ENCODE peak calls at places on chromosomes 11 and 22, in five cellular contexts. O, T, S, M and A are unnamed samples.

GRCh38 chr11:59802639-59803176 is 7.9 kb downstream of the MRPL16 start:
- DNase-seq in O (peak), T (peak), S (peak), M (no peak), A (peak)

GRCh38 chr22:42258126-42258525 is 12.3 kb downstream of the TCF20 start:
- DNase-seq in O (no peak), T (no peak), S (no peak), M (no peak), A (no peak)

GRCh38 chr11:100941033-100941432 is 188.6 kb downstream of the PGR start:
- DNase-seq in O (no peak), T (no peak), S (no peak), M (no peak), A (no peak)

GRCh38 chr11:119493712-119494111 is 70.7 kb upstream of the THY1 start:
- DNase-seq in O (no peak), T (no peak), S (peak), M (no peak), A (peak)

GRCh38 chr22:45452565-45453449 is 39.3 kb downstream of the RIBC2 start:
- DNase-seq in O (no peak), T (no peak), S (no peak), M (no peak), A (peak)

GRCh38 chr11:38246451-38246850 is 1648.4 kb upstream of the RAG2 start:
- DNase-seq in O (no peak), T (no peak), S (no peak), M (no peak), A (no peak)

GRCh38 chr11:113261709-113262475 is 52.5 kb upstream of the TTC12 start:
- DNase-seq in O (no peak), T (no peak), S (no peak), M (no peak), A (peak)

GRCh38 chr11:117232911-117233409 is 489 bp downstream of the RNF214 start:
- DNase-seq in O (peak), T (no peak), S (no peak), M (no peak), A (no peak)

GRCh38 chr11:66112640-66113098 is 42.6 kb downstream of the PACS1 start:
- DNase-seq in O (no peak), T (peak), S (no peak), M (no peak), A (peak)

GRCh38 chr11:78069465-78069864 is 5.8 kb downstream of the THRSP start:
- DNase-seq in O (no peak), T (no peak), S (no peak), M (no peak), A (no peak)

GRCh38 chr11:8811571-8811970 is 99.4 kb upstream of the AKIP1 start:
- DNase-seq in O (no peak), T (no peak), S (no peak), M (no peak), A (peak)

GRCh38 chr11:18329196-18329870 is 7.0 kb downstream of the GTF2H1 start:
- DNase-seq in O (no peak), T (peak), S (peak), M (no peak), A (no peak)

GRCh38 chr22:37982938-37983859 is 1.2 kb downstream of the SOX10 start:
- DNase-seq in O (no peak), T (no peak), S (peak), M (no peak), A (no peak)

GRCh38 chr11:119084663-119085522 is at the start of gene HMBS:
- DNase-seq in O (peak), T (peak), S (peak), M (peak), A (peak)

GRCh38 chr11:123483465-123483864 is 53.4 kb downstream of the GRAMD1B start:
- DNase-seq in O (no peak), T (no peak), S (no peak), M (no peak), A (no peak)

GRCh38 chr11:11265994-11266606 is 87.0 kb downstream of the CSNK2A3 start:
- DNase-seq in O (peak), T (peak), S (peak), M (no peak), A (peak)

GRCh38 chr22:20463324-20464095 is 25.9 kb upstream of the SCARF2 start:
- DNase-seq in O (no peak), T (no peak), S (no peak), M (no peak), A (no peak)

GRCh38 chr22:22982616-22983015 is 87.7 kb upstream of the GNAZ start:
- DNase-seq in O (no peak), T (no peak), S (peak), M (no peak), A (no peak)

GRCh38 chr11:66371627-66372415 is at the start of gene SLC29A2:
- DNase-seq in O (peak), T (peak), S (peak), M (peak), A (no peak)

GRCh38 chr11:44916797-44917196 is 33.9 kb downstream of the TP53I11 start:
- DNase-seq in O (no peak), T (no peak), S (no peak), M (peak), A (no peak)

GRCh38 chr22:40624770-40625169 is 11.7 kb downstream of the MRTFA start:
- DNase-seq in O (no peak), T (no peak), S (no peak), M (no peak), A (no peak)

GRCh38 chr22:49951001-49951677 is 9.4 kb upstream of the PIM3 start:
- DNase-seq in O (no peak), T (no peak), S (no peak), M (no peak), A (peak)

GRCh38 chr11:103368151-103368550 is 258.9 kb downstream of the DYNC2H1 start:
- DNase-seq in O (no peak), T (no peak), S (no peak), M (no peak), A (no peak)

GRCh38 chr11:95918056-95918455 is 5.9 kb downstream of the MTMR2 start:
- DNase-seq in O (no peak), T (no peak), S (no peak), M (no peak), A (no peak)

GRCh38 chr11:8910662-8911039 is 338 bp upstream of the AKIP1 start:
- DNase-seq in O (no peak), T (no peak), S (no peak), M (no peak), A (no peak)

GRCh38 chr11:14973621-14974020 is 1.5 kb upstream of the CALCA start:
- DNase-seq in O (peak), T (no peak), S (no peak), M (no peak), A (peak)

GRCh38 chr11:119590651-119591308 is 138.2 kb downstream of the NECTIN1 start:
- DNase-seq in O (no peak), T (peak), S (peak), M (no peak), A (no peak)

GRCh38 chr22:20064545-20065262 is 15.3 kb upstream of the DGCR8 start:
- DNase-seq in O (no peak), T (no peak), S (no peak), M (no peak), A (no peak)

GRCh38 chr22:50138036-50138435 is 32.5 kb upstream of the PANX2 start:
- DNase-seq in O (no peak), T (no peak), S (no peak), M (no peak), A (no peak)

GRCh38 chr11:88779551-88779950 is 286.2 kb downstream of the GRM5 start:
- DNase-seq in O (no peak), T (peak), S (no peak), M (no peak), A (peak)

GRCh38 chr22:44880588-44881245 is 128.3 kb downstream of the ARHGAP8 start:
- DNase-seq in O (no peak), T (no peak), S (no peak), M (no peak), A (no peak)

GRCh38 chr11:78749243-78749730 is 174.6 kb upstream of the NARS2 start:
- DNase-seq in O (peak), T (no peak), S (no peak), M (no peak), A (no peak)

DNA sequence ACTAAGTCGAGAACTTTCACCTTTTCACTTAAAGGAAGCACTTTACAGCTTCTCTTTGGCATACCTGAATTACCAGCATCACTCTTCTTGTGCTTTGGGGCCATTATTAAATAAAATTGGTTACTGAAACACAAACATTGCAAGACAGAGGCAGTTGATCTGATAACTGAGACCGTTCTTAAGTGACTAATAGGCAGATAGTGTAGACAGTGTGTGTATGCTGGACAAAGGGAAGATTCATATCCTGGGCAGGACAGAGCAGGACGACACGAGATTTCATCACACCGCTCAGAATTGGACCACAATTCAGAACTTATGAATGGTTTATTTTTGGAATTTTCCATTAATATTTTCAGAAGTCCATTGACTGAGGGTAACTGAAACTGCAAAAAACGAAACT is 68.5 kb downstream of the LDLRAD3 start:
- DNase-seq in O (no peak), T (peak), S (no peak), M (no peak), A (peak)
- TF ChIP-seq RCOR1 in O (no peak), T (no peak), S (no peak), M (no peak), A (no peak)

GRCh38 chr11:74380746-74381439 is 17.3 kb downstream of the PGM2L1 start:
- DNase-seq in O (no peak), T (peak), S (no peak), M (no peak), A (no peak)
- TF ChIP-seq RCOR1 in O (no peak), T (no peak), S (no peak), M (no peak), A (no peak)

GRCh38 chr22:26740253-26740652 is 82.9 kb downstream of the MIAT start:
- DNase-seq in O (no peak), T (no peak), S (no peak), M (no peak), A (no peak)

GRCh38 chr22:26748845-26749244 is 91.5 kb downstream of the MIAT start:
- DNase-seq in O (no peak), T (no peak), S (no peak), M (no peak), A (no peak)

GRCh38 chr22:26746311-26746710 is 88.9 kb downstream of the MIAT start:
- DNase-seq in O (no peak), T (no peak), S (no peak), M (no peak), A (no peak)

GRCh38 chr22:26744892-26745808 is 87.8 kb downstream of the MIAT start:
- DNase-seq in O (no peak), T (peak), S (no peak), M (no peak), A (no peak)

GRCh38 chr22:26743149-26743548 is 85.8 kb downstream of the MIAT start:
- DNase-seq in O (no peak), T (no peak), S (peak), M (no peak), A (no peak)
- TF ChIP-seq RCOR1 in O (no peak), T (no peak), S (no peak), M (no peak), A (no peak)

GRCh38 chr22:27533105-27533504 is 268.5 kb downstream of the MN1 start:
- DNase-seq in O (no peak), T (no peak), S (no peak), M (no peak), A (no peak)

GRCh38 chr22:27537481-27537891 is 264.1 kb downstream of the MN1 start:
- DNase-seq in O (no peak), T (no peak), S (no peak), M (no peak), A (no peak)

GRCh38 chr22:27535452-27535851 is 266.1 kb downstream of the MN1 start:
- DNase-seq in O (no peak), T (no peak), S (no peak), M (no peak), A (no peak)

GRCh38 chr22:27531782-27532530 is 269.6 kb downstream of the MN1 start:
- DNase-seq in O (no peak), T (peak), S (no peak), M (no peak), A (peak)

GRCh38 chr22:27534720-27535125 is 266.8 kb downstream of the MN1 start:
- DNase-seq in O (no peak), T (peak), S (no peak), M (no peak), A (peak)
- TF ChIP-seq RCOR1 in O (no peak), T (no peak), S (no peak), M (no peak), A (no peak)

DNA sequence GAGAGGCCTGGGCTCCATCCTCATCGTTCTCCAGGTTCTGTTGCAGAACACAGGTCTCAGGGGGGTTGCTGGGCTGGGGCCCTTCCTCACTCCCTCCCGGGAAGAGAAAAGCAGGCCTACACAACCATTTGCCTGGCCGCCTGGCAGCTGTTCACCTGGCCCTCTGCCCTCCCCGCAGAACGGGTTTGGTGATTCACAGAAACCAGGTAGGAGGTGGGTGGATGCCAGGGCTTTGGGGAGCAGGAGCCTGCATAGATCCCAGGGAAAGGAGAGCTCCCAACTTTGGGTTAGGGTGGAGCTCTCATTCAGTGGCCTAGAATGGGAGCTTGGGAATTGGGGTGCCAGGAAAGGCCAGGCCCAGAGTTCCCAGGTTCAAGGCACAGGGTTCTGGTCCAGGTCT is 995 bp downstream of the TMEM134 start:
- DNase-seq in O (peak), T (no peak), S (no peak), M (no peak), A (no peak)
- TF ChIP-seq RCOR1 in O (no peak), T (no peak), S (no peak), M (no peak), A (no peak)

GRCh38 chr22:31748490-31748889 is 1.4 kb downstream of the PRR14L start:
- DNase-seq in O (no peak), T (no peak), S (peak), M (no peak), A (no peak)
- TF ChIP-seq RCOR1 in O (no peak), T (no peak), S (no peak), M (no peak), A (no peak)

GRCh38 chr22:46917702-46918101 is 155.3 kb downstream of the TBC1D22A start:
- DNase-seq in O (no peak), T (no peak), S (no peak), M (no peak), A (no peak)
- TF ChIP-seq RCOR1 in O (no peak), T (no peak), S (no peak), M (no peak), A (no peak)